ENCODE peak calls at places on chromosome 20, in six cellular contexts. One of them, this sample, is unnamed.

GRCh38 chr20:56158489-56158888 is 90.0 kb upstream of the MC3R start:
- DNase-seq in germinal center: no peak
- DNase-seq in astrocyte of the spinal cord: no peak
- DNase-seq in NAMALWA: no peak
- DNase-seq in amygdala: no peak
- DNase-seq in CD8-positive, alpha-beta T cell: no peak
- DNase-seq in this sample: no peak

GRCh38 chr20:48919882-48920526 is 1.5 kb upstream of the ARFGEF2 start:
- DNase-seq in astrocyte of the spinal cord: no peak
- DNase-seq in NAMALWA: peak; percentile 66
- DNase-seq in germinal center: no peak
- DNase-seq in CD8-positive, alpha-beta T cell: no peak
- DNase-seq in amygdala: no peak
- DNase-seq in this sample: no peak

GRCh38 chr20:54474866-54475265 is 527 bp upstream of the DOK5 start:
- DNase-seq in amygdala: no peak
- DNase-seq in germinal center: no peak
- DNase-seq in NAMALWA: no peak
- DNase-seq in CD8-positive, alpha-beta T cell: no peak
- DNase-seq in astrocyte of the spinal cord: no peak
- DNase-seq in this sample: no peak

GRCh38 chr20:48236001-48236400 is 450.7 kb upstream of the SULF2 start:
- DNase-seq in CD8-positive, alpha-beta T cell: no peak
- DNase-seq in NAMALWA: no peak
- DNase-seq in amygdala: no peak
- DNase-seq in astrocyte of the spinal cord: no peak
- DNase-seq in germinal center: no peak
- DNase-seq in this sample: no peak

GRCh38 chr20:59515013-59515905 is 89.1 kb upstream of the PHACTR3 start:
- DNase-seq in germinal center: no peak
- DNase-seq in astrocyte of the spinal cord: peak; percentile 38
- DNase-seq in NAMALWA: peak; percentile 15
- DNase-seq in CD8-positive, alpha-beta T cell: no peak
- DNase-seq in amygdala: peak; percentile 52
- DNase-seq in this sample: no peak

GRCh38 chr20:31846793-31847138 is 1.4 kb upstream of the FOXS1 start:
- DNase-seq in NAMALWA: no peak
- DNase-seq in amygdala: no peak
- DNase-seq in germinal center: no peak
- DNase-seq in astrocyte of the spinal cord: no peak
- DNase-seq in CD8-positive, alpha-beta T cell: no peak
- DNase-seq in this sample: no peak

GRCh38 chr20:57622579-57623381 is 2.6 kb upstream of the ZBP1 start:
- DNase-seq in astrocyte of the spinal cord: peak; percentile 71
- DNase-seq in CD8-positive, alpha-beta T cell: peak; percentile 75
- DNase-seq in germinal center: peak; percentile 73
- DNase-seq in amygdala: no peak
- DNase-seq in NAMALWA: peak; percentile 74
- DNase-seq in this sample: peak; percentile 58

GRCh38 chr20:32468860-32469259 is 110.7 kb downstream of the ASXL1 start:
- DNase-seq in astrocyte of the spinal cord: no peak
- DNase-seq in germinal center: no peak
- DNase-seq in NAMALWA: no peak
- DNase-seq in amygdala: no peak
- DNase-seq in CD8-positive, alpha-beta T cell: no peak
- DNase-seq in this sample: no peak

GRCh38 chr20:44576297-44576696 is 6.1 kb upstream of the PKIG start:
- DNase-seq in germinal center: peak; percentile 54
- DNase-seq in CD8-positive, alpha-beta T cell: no peak
- DNase-seq in amygdala: no peak
- DNase-seq in NAMALWA: peak; percentile 81
- DNase-seq in astrocyte of the spinal cord: peak; percentile 52
- DNase-seq in this sample: no peak

GRCh38 chr20:3871549-3872265 is 17.5 kb upstream of the PANK2 start:
- DNase-seq in CD8-positive, alpha-beta T cell: no peak
- DNase-seq in astrocyte of the spinal cord: no peak
- DNase-seq in NAMALWA: no peak
- DNase-seq in germinal center: no peak
- DNase-seq in amygdala: no peak
- DNase-seq in this sample: no peak

GRCh38 chr20:38231786-38232130 is 28.8 kb downstream of the KIAA1755 start:
- DNase-seq in amygdala: no peak
- DNase-seq in NAMALWA: no peak
- DNase-seq in astrocyte of the spinal cord: peak; percentile 80
- DNase-seq in CD8-positive, alpha-beta T cell: no peak
- DNase-seq in germinal center: no peak
- DNase-seq in this sample: no peak

GRCh38 chr20:56200456-56200855 is 48.1 kb upstream of the MC3R start:
- DNase-seq in astrocyte of the spinal cord: no peak
- DNase-seq in NAMALWA: peak; percentile 46
- DNase-seq in germinal center: no peak
- DNase-seq in CD8-positive, alpha-beta T cell: no peak
- DNase-seq in amygdala: no peak
- DNase-seq in this sample: no peak

GRCh38 chr20:5205348-5206210 is 78.8 kb downstream of the CDS2 start:
- DNase-seq in astrocyte of the spinal cord: peak; percentile 77
- DNase-seq in germinal center: peak; percentile 74
- DNase-seq in amygdala: peak; percentile 73
- DNase-seq in NAMALWA: peak; percentile 78
- DNase-seq in CD8-positive, alpha-beta T cell: peak; percentile 70
- DNase-seq in this sample: peak; percentile 40

GRCh38 chr20:49956689-49957443 is 20.7 kb downstream of the RNF114 start:
- DNase-seq in CD8-positive, alpha-beta T cell: no peak
- DNase-seq in amygdala: peak; percentile 56
- DNase-seq in NAMALWA: peak; percentile 31
- DNase-seq in germinal center: no peak
- DNase-seq in astrocyte of the spinal cord: no peak
- DNase-seq in this sample: no peak

GRCh38 chr20:38680492-38681118 is 43.7 kb upstream of the SLC32A1 start:
- DNase-seq in germinal center: no peak
- DNase-seq in CD8-positive, alpha-beta T cell: peak; percentile 25
- DNase-seq in astrocyte of the spinal cord: peak; percentile 34
- DNase-seq in NAMALWA: peak; percentile 43
- DNase-seq in amygdala: no peak
- DNase-seq in this sample: no peak

GRCh38 chr20:51749674-51750036 is 18.5 kb downstream of the ATP9A start:
- DNase-seq in CD8-positive, alpha-beta T cell: no peak
- DNase-seq in amygdala: no peak
- DNase-seq in astrocyte of the spinal cord: peak; percentile 54
- DNase-seq in NAMALWA: no peak
- DNase-seq in germinal center: no peak
- DNase-seq in this sample: no peak

GRCh38 chr20:22341508-22341907 is 242.9 kb downstream of the FOXA2 start:
- DNase-seq in germinal center: no peak
- DNase-seq in NAMALWA: no peak
- DNase-seq in astrocyte of the spinal cord: peak; percentile 5
- DNase-seq in amygdala: no peak
- DNase-seq in CD8-positive, alpha-beta T cell: no peak
- DNase-seq in this sample: no peak